ENCODE peak calls at places on chromosomes 6 and 20, in four cellular contexts. S, N, T and A are unnamed samples.

GRCh38 chr20:57074386-57074785 is 192.1 kb downstream of the BMP7 start:
- DNase-seq in S (no peak), N (no peak), T (no peak), A (no peak)

GRCh38 chr6:35687658-35688604 is 784 bp downstream of the FKBP5 start:
- DNase-seq in S (no peak), N (peak), T (no peak), A (no peak)

GRCh38 chr6:138499303-138499991 is at the start of gene NHSL1:
- DNase-seq in S (no peak), N (peak), T (peak), A (no peak)

GRCh38 chr6:21085643-21086042 is 507.9 kb upstream of the SOX4 start:
- DNase-seq in S (no peak), N (no peak), T (no peak), A (no peak)

GRCh38 chr6:93468291-93468690 is 48.9 kb upstream of the EPHA7 start:
- DNase-seq in S (peak), N (no peak), T (no peak), A (peak)

GRCh38 chr6:156729248-156729647 is 47.9 kb upstream of the ARID1B start:
- DNase-seq in S (no peak), N (peak), T (no peak), A (no peak)

GRCh38 chr6:31707701-31708100 is 1.0 kb downstream of the LY6G6F start:
- DNase-seq in S (no peak), N (no peak), T (no peak), A (no peak)

GRCh38 chr6:135159531-135159930 is 21.6 kb upstream of the MYB start:
- DNase-seq in S (no peak), N (no peak), T (no peak), A (no peak)

GRCh38 chr6:19415605-19416326 is 421.4 kb upstream of the ID4 start:
- DNase-seq in S (no peak), N (no peak), T (no peak), A (no peak)

GRCh38 chr6:27332692-27333641 is 20.9 kb upstream of the POM121L2 start:
- DNase-seq in S (peak), N (peak), T (peak), A (peak)

GRCh38 chr6:53375851-53376250 is 27.1 kb upstream of the ELOVL5 start:
- DNase-seq in S (no peak), N (no peak), T (no peak), A (no peak)

GRCh38 chr6:161188547-161189465 is 85.1 kb downstream of the AGPAT4 start:
- DNase-seq in S (no peak), N (no peak), T (no peak), A (no peak)

GRCh38 chr6:158813032-158813431 is 6.1 kb downstream of the EZR start:
- DNase-seq in S (no peak), N (no peak), T (no peak), A (no peak)

GRCh38 chr6:136526196-136526930 is 23.9 kb downstream of the MAP7 start:
- DNase-seq in S (peak), N (no peak), T (peak), A (peak)

DNA sequence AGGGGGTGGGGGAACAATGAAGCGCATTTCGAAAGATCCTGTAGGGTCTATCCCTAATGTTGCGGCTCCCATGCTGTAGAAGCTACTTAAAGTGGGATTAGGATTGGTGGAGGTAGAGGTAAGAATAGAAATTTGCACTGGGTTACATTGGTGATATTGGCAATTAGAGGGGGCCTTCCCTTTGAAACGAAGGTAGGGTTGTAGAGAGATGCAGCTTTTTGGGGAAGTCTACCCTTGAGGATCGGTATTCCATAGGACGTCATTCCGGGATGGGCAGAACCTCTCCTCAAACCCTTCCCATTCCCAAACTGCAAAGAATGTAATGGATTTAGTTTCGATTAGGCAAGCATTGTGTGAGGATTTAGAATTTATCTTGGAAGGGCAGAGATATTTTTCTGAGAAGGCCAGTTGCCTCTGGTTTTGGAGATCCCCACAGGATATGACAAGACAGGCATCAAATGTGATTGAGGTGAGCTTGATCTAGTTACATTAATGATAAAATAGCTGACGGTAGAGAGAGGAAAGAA is 5.4 kb upstream of the ZNFX1 start:
- DNase-seq in S (no peak), N (no peak), T (no peak), A (no peak)
- TF ChIP-seq ZNF274 in S (no peak), N (no peak), T (no peak), A (no peak)

GRCh38 chr20:18092890-18093289 is 35.2 kb upstream of the OVOL2 start:
- DNase-seq in S (no peak), N (no peak), T (no peak), A (no peak)
- TF ChIP-seq SUZ12 in S (no peak), N (no peak), T (no peak), A (no peak)

GRCh38 chr6:125264476-125264875 is 37.3 kb downstream of the HDDC2 start:
- DNase-seq in S (no peak), N (no peak), T (no peak), A (no peak)
- TF ChIP-seq ZNF274 in S (no peak), N (no peak), T (no peak), A (no peak)

DNA sequence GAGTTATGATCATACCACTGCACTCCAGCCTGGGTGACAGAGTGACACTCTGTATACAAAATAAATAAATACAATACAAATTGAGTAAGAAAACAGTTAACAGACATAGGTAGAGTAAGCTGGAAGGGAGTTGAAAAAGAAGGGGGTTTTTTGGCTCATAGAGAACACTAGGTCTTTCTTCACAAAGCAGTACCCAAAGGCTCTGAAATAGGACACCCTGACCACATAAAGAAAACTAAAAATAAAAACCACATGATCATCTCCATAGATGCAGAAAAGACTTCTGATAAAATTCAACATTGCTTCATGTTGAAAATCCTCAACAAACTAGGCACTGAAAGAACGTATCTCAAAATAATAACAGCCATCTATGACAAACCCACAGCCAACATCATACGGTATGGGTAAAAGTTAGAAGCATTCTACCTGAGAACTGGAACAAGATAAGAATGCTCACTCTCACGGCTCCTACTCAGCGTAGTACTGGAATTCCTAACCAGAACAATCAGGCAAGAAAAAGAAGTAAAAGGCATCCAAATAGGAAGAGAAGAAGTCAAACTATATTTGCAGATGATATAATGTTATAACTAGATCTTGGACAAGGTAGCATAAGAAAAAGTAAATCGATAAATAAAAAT is 48.6 kb downstream of the TOMM6 start:
- DNase-seq in S (no peak), N (no peak), T (no peak), A (no peak)
- TF ChIP-seq SUZ12 in S (no peak), N (no peak), T (no peak), A (no peak)

DNA sequence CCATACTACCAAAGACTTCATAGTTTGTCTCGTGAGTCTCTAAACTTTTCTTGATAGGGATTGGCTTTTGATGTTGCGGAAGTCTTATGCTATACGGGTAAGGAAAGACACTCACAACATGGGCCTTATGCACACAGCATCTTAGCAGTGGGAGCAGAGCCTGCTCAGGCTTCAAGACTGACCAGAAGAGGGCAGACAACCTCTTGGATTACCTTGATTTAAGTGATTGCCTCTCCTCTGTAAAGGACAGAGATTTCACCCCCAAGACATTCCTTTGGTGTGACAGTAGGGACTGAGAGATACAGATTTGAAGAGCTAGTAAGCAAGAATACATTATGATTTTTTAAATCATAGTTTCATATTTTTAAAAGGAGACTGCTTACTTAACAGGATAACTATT is 71.0 kb upstream of the SAMD3 start:
- DNase-seq in S (peak), N (peak), T (peak), A (peak)
- TF ChIP-seq ZNF274 in S (no peak), N (no peak), T (no peak), A (no peak)

GRCh38 chr6:124795879-124796838 is 166.1 kb upstream of the RNF217 start:
- DNase-seq in S (peak), N (no peak), T (no peak), A (no peak)
- TF ChIP-seq SUZ12 in S (no peak), N (no peak), T (no peak), A (no peak)

GRCh38 chr20:2874456-2874855 is 1.2 kb downstream of the PTPRA start:
- DNase-seq in S (no peak), N (no peak), T (no peak), A (no peak)
- TF ChIP-seq ZNF274 in S (no peak), N (no peak), T (no peak), A (no peak)

DNA sequence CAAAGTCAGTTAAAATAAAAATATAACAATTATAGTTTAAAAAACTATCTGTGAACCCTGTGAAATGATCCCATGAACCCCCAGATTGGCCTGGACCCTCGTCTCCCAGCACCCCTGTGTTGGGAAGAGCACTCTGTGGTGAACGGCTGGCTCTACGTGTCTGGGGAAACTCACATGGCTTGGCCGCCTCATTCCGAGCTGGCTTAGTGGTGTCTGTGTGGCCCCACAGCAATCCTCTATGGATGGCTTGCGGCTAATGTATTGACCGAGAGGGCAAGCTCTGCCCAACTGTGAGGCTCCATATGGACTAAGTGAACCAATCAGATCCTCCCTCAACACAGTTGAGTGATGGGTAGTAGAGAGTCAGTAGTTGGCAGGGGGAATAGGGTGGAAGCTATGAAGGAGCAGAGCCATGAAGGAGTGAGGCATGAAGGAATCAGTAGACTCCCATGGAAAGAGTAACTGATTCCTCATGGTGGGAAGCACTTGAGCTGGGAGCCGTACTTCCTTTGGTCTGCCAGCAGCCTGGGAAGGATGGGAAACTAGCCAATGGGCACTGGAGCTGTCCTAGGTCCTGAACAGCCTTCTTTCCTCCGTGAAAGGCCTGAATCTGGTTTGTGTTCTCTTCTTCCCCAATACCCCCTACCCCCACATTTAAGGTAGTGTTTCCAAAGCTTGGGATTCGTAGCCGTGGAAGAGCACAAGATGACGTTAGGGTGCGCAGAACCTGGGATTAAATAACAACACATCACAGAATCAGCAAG is 21.6 kb upstream of the ZNF831 start:
- DNase-seq in S (no peak), N (no peak), T (no peak), A (no peak)
- TF ChIP-seq SUZ12 in S (no peak), N (no peak), T (no peak), A (no peak)

GRCh38 chr20:32446301-32447100 is 88.4 kb downstream of the ASXL1 start:
- DNase-seq in S (no peak), N (no peak), T (no peak), A (no peak)
- TF ChIP-seq ZNF274 in S (no peak), N (no peak), T (peak), A (no peak)